ENCODE peak calls at places on chromosomes 5 and 9, in four cellular contexts. E, B, M and L are unnamed samples.

GRCh38 chr5:31638748-31639418 is at the start of gene PDZD2:
- DNase-seq in E (peak), B (peak), M (peak), L (peak)

GRCh38 chr9:79154806-79155205 is 417.0 kb upstream of the TLE4 start:
- DNase-seq in E (no peak), B (no peak), M (no peak), L (no peak)

GRCh38 chr9:114002986-114003740 is 74.9 kb downstream of the AMBP start:
- DNase-seq in E (no peak), B (peak), M (no peak), L (no peak)

GRCh38 chr5:136768457-136768856 is 403.1 kb upstream of the TRPC7 start:
- DNase-seq in E (no peak), B (no peak), M (no peak), L (no peak)

GRCh38 chr9:21591221-21592062 is 109.3 kb upstream of the IFNE start:
- DNase-seq in E (no peak), B (peak), M (peak), L (no peak)

GRCh38 chr5:16508730-16509531 is 43.3 kb upstream of the ZNF622 start:
- DNase-seq in E (no peak), B (peak), M (peak), L (no peak)

GRCh38 chr9:99785010-99785590 is 36.6 kb upstream of the NR4A3 start:
- DNase-seq in E (no peak), B (no peak), M (no peak), L (no peak)

GRCh38 chr5:109865636-109866035 is 175.9 kb downstream of the MAN2A1 start:
- DNase-seq in E (no peak), B (no peak), M (no peak), L (no peak)

GRCh38 chr5:131953969-131954368 is 8.5 kb upstream of the MEIKIN start:
- DNase-seq in E (no peak), B (no peak), M (no peak), L (no peak)

GRCh38 chr5:172630082-172630481 is 11.0 kb upstream of the NEURL1B start:
- DNase-seq in E (no peak), B (no peak), M (no peak), L (no peak)

GRCh38 chr5:9898319-9898718 is 268.2 kb upstream of the TAS2R1 start:
- DNase-seq in E (no peak), B (peak), M (no peak), L (no peak)

GRCh38 chr9:18791074-18791473 is 241.9 kb downstream of the SAXO1 start:
- DNase-seq in E (no peak), B (peak), M (no peak), L (no peak)

GRCh38 chr9:22683393-22684075 is 236.9 kb downstream of the DMRTA1 start:
- DNase-seq in E (no peak), B (no peak), M (no peak), L (no peak)

GRCh38 chr5:147519380-147519779 is 9.5 kb upstream of the DPYSL3 start:
- DNase-seq in E (no peak), B (no peak), M (no peak), L (no peak)

GRCh38 chr9:78622131-78622530 is 325.2 kb downstream of the PSAT1 start:
- DNase-seq in E (no peak), B (no peak), M (no peak), L (no peak)

GRCh38 chr5:8473016-8473415 is 604.1 kb downstream of the MTRR start:
- DNase-seq in E (no peak), B (no peak), M (no peak), L (no peak)

GRCh38 chr5:14142856-14143508 is at the start of gene TRIO:
- DNase-seq in E (peak), B (peak), M (peak), L (peak)

GRCh38 chr9:132997591-132997990 is 19.1 kb downstream of the GFI1B start:
- DNase-seq in E (no peak), B (no peak), M (no peak), L (no peak)

GRCh38 chr9:120336021-120336752 is 243.8 kb downstream of the CDK5RAP2 start:
- DNase-seq in E (no peak), B (no peak), M (no peak), L (no peak)

GRCh38 chr5:35804201-35804653 is 52.5 kb upstream of the IL7R start:
- DNase-seq in E (no peak), B (no peak), M (no peak), L (no peak)

GRCh38 chr5:154298060-154298459 is 107.5 kb downstream of the GALNT10 start:
- DNase-seq in E (no peak), B (no peak), M (no peak), L (no peak)

GRCh38 chr5:119386945-119387344 is 31.1 kb downstream of the TNFAIP8 start:
- DNase-seq in E (no peak), B (no peak), M (no peak), L (no peak)

GRCh38 chr9:99606955-99607354 is 214.7 kb upstream of the NR4A3 start:
- DNase-seq in E (no peak), B (no peak), M (no peak), L (no peak)

GRCh38 chr5:14810282-14810681 is 61.3 kb downstream of the ANKH start:
- DNase-seq in E (no peak), B (no peak), M (no peak), L (no peak)

GRCh38 chr5:9545301-9545958 is 445 bp downstream of the SEMA5A start:
- DNase-seq in E (no peak), B (peak), M (peak), L (no peak)

GRCh38 chr5:145925353-145925752 is 11.0 kb upstream of the SH3RF2 start:
- DNase-seq in E (no peak), B (no peak), M (no peak), L (no peak)

GRCh38 chr9:130298663-130299279 is 33.2 kb downstream of the HMCN2 start:
- DNase-seq in E (no peak), B (peak), M (peak), L (no peak)

GRCh38 chr9:10366171-10366779 is 246.5 kb downstream of the PTPRD start:
- DNase-seq in E (no peak), B (no peak), M (no peak), L (no peak)
- TF ChIP-seq CTCF in E (no peak), B (peak), M (peak), L (peak)

GRCh38 chr5:95842955-95843544 is 20.5 kb upstream of the GLRX start:
- DNase-seq in E (peak), B (no peak), M (peak), L (no peak)
- TF ChIP-seq CTCF in E (no peak), B (no peak), M (no peak), L (no peak)

GRCh38 chr5:142601432-142601831 is 84.5 kb downstream of the FGF1 start:
- DNase-seq in E (no peak), B (peak), M (no peak), L (no peak)
- TF ChIP-seq CTCF in E (no peak), B (no peak), M (no peak), L (no peak)

GRCh38 chr5:62592558-62592957 is 13.9 kb downstream of the LRRC70 start:
- DNase-seq in E (no peak), B (no peak), M (no peak), L (no peak)
- TF ChIP-seq CTCF in E (no peak), B (no peak), M (no peak), L (no peak)

DNA sequence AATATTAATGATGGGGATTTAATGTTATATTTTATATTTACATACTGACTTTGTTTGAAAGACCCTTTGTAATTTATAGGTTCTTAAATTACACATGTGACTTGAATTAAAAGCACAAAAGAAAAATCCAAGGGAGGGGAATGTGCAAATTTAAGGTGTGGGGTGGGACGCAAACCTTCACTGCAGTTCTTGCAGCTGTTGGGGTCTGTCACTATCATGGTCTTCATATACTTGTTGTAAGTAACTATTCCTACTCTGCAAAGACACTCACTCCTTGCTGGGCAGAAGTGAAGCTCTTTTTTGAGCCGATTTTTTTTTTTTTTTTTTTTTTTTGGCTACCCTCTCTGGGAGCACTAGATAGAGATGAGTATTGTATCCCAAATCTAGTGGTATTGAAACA is 505.3 kb downstream of the ARHGEF28 start:
- DNase-seq in E (no peak), B (no peak), M (no peak), L (no peak)
- TF ChIP-seq CTCF in E (no peak), B (no peak), M (no peak), L (no peak)

DNA sequence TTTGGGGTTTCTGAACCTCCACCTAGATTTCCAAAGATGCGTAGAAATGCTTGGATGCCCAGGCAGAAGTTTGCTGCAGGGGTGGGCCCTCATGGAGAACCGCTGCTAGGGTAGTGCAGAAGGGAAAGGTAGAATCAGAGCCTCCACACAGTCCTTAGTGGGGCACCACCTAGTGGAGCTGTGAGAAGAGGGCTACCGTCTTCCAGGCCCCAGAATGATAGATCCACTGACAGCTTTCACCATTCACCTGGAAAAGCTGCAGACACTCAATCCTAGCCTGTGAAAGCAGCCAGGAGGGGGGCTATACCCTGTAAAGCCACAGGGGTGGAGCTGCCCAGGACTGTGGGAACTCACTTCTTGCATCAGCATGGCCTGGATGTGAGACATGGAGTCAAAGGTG is 13.3 kb upstream of the HSDL2 start:
- DNase-seq in E (no peak), B (peak), M (no peak), L (no peak)
- TF ChIP-seq CTCF in E (no peak), B (no peak), M (no peak), L (no peak)